ENCODE peak calls at places on chromosomes 7 and 10, in five cellular contexts. One of them, this sample, is unnamed.

GRCh38 chr7:5997210-5997808 is 11.5 kb downstream of the PMS2 start:
- DNase-seq in NCI-H2107: peak
- DNase-seq in anterior cingulate cortex: no peak
- DNase-seq in mucosa of gallbladder: peak
- DNase-seq in activated CD4-positive, alpha-beta T cell treated with anti-CD3 and anti-CD28 coated beads for 24 hours: peak
- DNase-seq in this sample: peak

GRCh38 chr7:136018104-136018503 is 40.9 kb upstream of the MTPN start:
- DNase-seq in anterior cingulate cortex: no peak
- DNase-seq in NCI-H2107: no peak
- DNase-seq in mucosa of gallbladder: no peak
- DNase-seq in activated CD4-positive, alpha-beta T cell treated with anti-CD3 and anti-CD28 coated beads for 24 hours: no peak
- DNase-seq in this sample: no peak

GRCh38 chr7:40638872-40639271 is 504.1 kb downstream of the SUGCT start:
- DNase-seq in anterior cingulate cortex: no peak
- DNase-seq in NCI-H2107: no peak
- DNase-seq in activated CD4-positive, alpha-beta T cell treated with anti-CD3 and anti-CD28 coated beads for 24 hours: no peak
- DNase-seq in mucosa of gallbladder: no peak
- DNase-seq in this sample: no peak

GRCh38 chr7:142802301-142802700 is 31.5 kb downstream of the PRSS2 start:
- DNase-seq in activated CD4-positive, alpha-beta T cell treated with anti-CD3 and anti-CD28 coated beads for 24 hours: no peak
- DNase-seq in mucosa of gallbladder: peak
- DNase-seq in anterior cingulate cortex: no peak
- DNase-seq in NCI-H2107: no peak
- DNase-seq in this sample: no peak

GRCh38 chr7:2668401-2668800 is 19.6 kb upstream of the AMZ1 start:
- DNase-seq in activated CD4-positive, alpha-beta T cell treated with anti-CD3 and anti-CD28 coated beads for 24 hours: no peak
- DNase-seq in mucosa of gallbladder: no peak
- DNase-seq in anterior cingulate cortex: no peak
- DNase-seq in NCI-H2107: no peak
- DNase-seq in this sample: peak

GRCh38 chr10:98423691-98424120 is 8.7 kb upstream of the PYROXD2 start:
- DNase-seq in mucosa of gallbladder: no peak
- DNase-seq in anterior cingulate cortex: no peak
- DNase-seq in NCI-H2107: no peak
- DNase-seq in activated CD4-positive, alpha-beta T cell treated with anti-CD3 and anti-CD28 coated beads for 24 hours: no peak
- DNase-seq in this sample: peak

GRCh38 chr10:116417821-116418220 is 9.8 kb upstream of the PNLIPRP3 start:
- DNase-seq in mucosa of gallbladder: no peak
- DNase-seq in NCI-H2107: no peak
- DNase-seq in activated CD4-positive, alpha-beta T cell treated with anti-CD3 and anti-CD28 coated beads for 24 hours: no peak
- DNase-seq in anterior cingulate cortex: no peak
- DNase-seq in this sample: peak

GRCh38 chr7:69457912-69458491 is 140.3 kb upstream of the AUTS2 start:
- DNase-seq in activated CD4-positive, alpha-beta T cell treated with anti-CD3 and anti-CD28 coated beads for 24 hours: no peak
- DNase-seq in NCI-H2107: no peak
- DNase-seq in anterior cingulate cortex: no peak
- DNase-seq in mucosa of gallbladder: peak
- DNase-seq in this sample: no peak

GRCh38 chr7:30984359-30985107 is 20.8 kb downstream of the GHRHR start:
- DNase-seq in anterior cingulate cortex: peak
- DNase-seq in NCI-H2107: no peak
- DNase-seq in mucosa of gallbladder: peak
- DNase-seq in activated CD4-positive, alpha-beta T cell treated with anti-CD3 and anti-CD28 coated beads for 24 hours: no peak
- DNase-seq in this sample: no peak

GRCh38 chr10:103111031-103111917 is 81.8 kb downstream of the NT5C2 start:
- DNase-seq in activated CD4-positive, alpha-beta T cell treated with anti-CD3 and anti-CD28 coated beads for 24 hours: no peak
- DNase-seq in NCI-H2107: no peak
- DNase-seq in anterior cingulate cortex: no peak
- DNase-seq in mucosa of gallbladder: no peak
- DNase-seq in this sample: peak

GRCh38 chr7:113996405-113996804 is 77.6 kb upstream of the PPP1R3A start:
- DNase-seq in NCI-H2107: no peak
- DNase-seq in activated CD4-positive, alpha-beta T cell treated with anti-CD3 and anti-CD28 coated beads for 24 hours: no peak
- DNase-seq in anterior cingulate cortex: no peak
- DNase-seq in mucosa of gallbladder: no peak
- DNase-seq in this sample: no peak

GRCh38 chr10:29535012-29535777 is 99.6 kb downstream of the SVIL start:
- DNase-seq in NCI-H2107: no peak
- DNase-seq in activated CD4-positive, alpha-beta T cell treated with anti-CD3 and anti-CD28 coated beads for 24 hours: no peak
- DNase-seq in mucosa of gallbladder: peak
- DNase-seq in anterior cingulate cortex: peak
- DNase-seq in this sample: peak

GRCh38 chr7:98733036-98733435 is 116.0 kb downstream of the NPTX2 start:
- DNase-seq in anterior cingulate cortex: no peak
- DNase-seq in activated CD4-positive, alpha-beta T cell treated with anti-CD3 and anti-CD28 coated beads for 24 hours: peak
- DNase-seq in NCI-H2107: no peak
- DNase-seq in mucosa of gallbladder: no peak
- DNase-seq in this sample: peak

GRCh38 chr7:140506788-140507464 is 27.6 kb upstream of the MKRN1 start:
- DNase-seq in activated CD4-positive, alpha-beta T cell treated with anti-CD3 and anti-CD28 coated beads for 24 hours: no peak
- DNase-seq in NCI-H2107: peak
- DNase-seq in mucosa of gallbladder: peak
- DNase-seq in anterior cingulate cortex: no peak
- DNase-seq in this sample: peak

GRCh38 chr10:94042001-94042813 is 48.5 kb downstream of the PLCE1 start:
- DNase-seq in NCI-H2107: no peak
- DNase-seq in mucosa of gallbladder: no peak
- DNase-seq in activated CD4-positive, alpha-beta T cell treated with anti-CD3 and anti-CD28 coated beads for 24 hours: no peak
- DNase-seq in anterior cingulate cortex: no peak
- DNase-seq in this sample: peak

GRCh38 chr7:135666156-135666555 is 3.8 kb downstream of the STMP1 start:
- DNase-seq in NCI-H2107: no peak
- DNase-seq in anterior cingulate cortex: no peak
- DNase-seq in activated CD4-positive, alpha-beta T cell treated with anti-CD3 and anti-CD28 coated beads for 24 hours: no peak
- DNase-seq in mucosa of gallbladder: no peak
- DNase-seq in this sample: no peak

GRCh38 chr7:150748402-150748801 is 11.2 kb downstream of the GIMAP5 start:
- DNase-seq in mucosa of gallbladder: no peak
- DNase-seq in anterior cingulate cortex: no peak
- DNase-seq in activated CD4-positive, alpha-beta T cell treated with anti-CD3 and anti-CD28 coated beads for 24 hours: no peak
- DNase-seq in NCI-H2107: no peak
- DNase-seq in this sample: no peak

GRCh38 chr10:90930070-90930837 is 9.4 kb upstream of the ANKRD1 start:
- DNase-seq in activated CD4-positive, alpha-beta T cell treated with anti-CD3 and anti-CD28 coated beads for 24 hours: no peak
- DNase-seq in anterior cingulate cortex: no peak
- DNase-seq in mucosa of gallbladder: no peak
- DNase-seq in NCI-H2107: no peak
- DNase-seq in this sample: peak

GRCh38 chr10:102959399-102959798 is 41.3 kb downstream of the CNNM2 start:
- DNase-seq in anterior cingulate cortex: no peak
- DNase-seq in mucosa of gallbladder: no peak
- DNase-seq in NCI-H2107: no peak
- DNase-seq in activated CD4-positive, alpha-beta T cell treated with anti-CD3 and anti-CD28 coated beads for 24 hours: no peak
- DNase-seq in this sample: no peak

GRCh38 chr7:66186991-66187390 is 18.1 kb upstream of the TPST1 start:
- DNase-seq in anterior cingulate cortex: no peak
- DNase-seq in NCI-H2107: no peak
- DNase-seq in activated CD4-positive, alpha-beta T cell treated with anti-CD3 and anti-CD28 coated beads for 24 hours: no peak
- DNase-seq in mucosa of gallbladder: no peak
- DNase-seq in this sample: no peak

GRCh38 chr10:60962946-60963345 is 19.0 kb upstream of the RHOBTB1 start:
- DNase-seq in anterior cingulate cortex: no peak
- DNase-seq in NCI-H2107: no peak
- DNase-seq in mucosa of gallbladder: no peak
- DNase-seq in activated CD4-positive, alpha-beta T cell treated with anti-CD3 and anti-CD28 coated beads for 24 hours: no peak
- DNase-seq in this sample: peak

GRCh38 chr7:158112571-158113320 is 474.9 kb downstream of the PTPRN2 start:
- DNase-seq in activated CD4-positive, alpha-beta T cell treated with anti-CD3 and anti-CD28 coated beads for 24 hours: no peak
- DNase-seq in NCI-H2107: no peak
- DNase-seq in mucosa of gallbladder: no peak
- DNase-seq in anterior cingulate cortex: no peak
- DNase-seq in this sample: no peak

GRCh38 chr10:70587045-70587658 is 15.4 kb downstream of the PRF1 start:
- DNase-seq in mucosa of gallbladder: no peak
- DNase-seq in activated CD4-positive, alpha-beta T cell treated with anti-CD3 and anti-CD28 coated beads for 24 hours: no peak
- DNase-seq in anterior cingulate cortex: no peak
- DNase-seq in NCI-H2107: no peak
- DNase-seq in this sample: peak

GRCh38 chr10:16904619-16905018 is 87.4 kb upstream of the RSU1 start:
- DNase-seq in NCI-H2107: no peak
- DNase-seq in mucosa of gallbladder: no peak
- DNase-seq in activated CD4-positive, alpha-beta T cell treated with anti-CD3 and anti-CD28 coated beads for 24 hours: no peak
- DNase-seq in anterior cingulate cortex: no peak
- DNase-seq in this sample: no peak

GRCh38 chr7:91064938-91065337 is 199.3 kb upstream of the FZD1 start:
- DNase-seq in NCI-H2107: no peak
- DNase-seq in activated CD4-positive, alpha-beta T cell treated with anti-CD3 and anti-CD28 coated beads for 24 hours: no peak
- DNase-seq in mucosa of gallbladder: no peak
- DNase-seq in anterior cingulate cortex: no peak
- DNase-seq in this sample: no peak

GRCh38 chr10:84537447-84537931 is 209.1 kb downstream of the CCSER2 start:
- DNase-seq in NCI-H2107: no peak
- DNase-seq in activated CD4-positive, alpha-beta T cell treated with anti-CD3 and anti-CD28 coated beads for 24 hours: peak
- DNase-seq in mucosa of gallbladder: peak
- DNase-seq in anterior cingulate cortex: no peak
- DNase-seq in this sample: peak

GRCh38 chr7:88200793-88201192 is 19.0 kb downstream of the SRI start:
- DNase-seq in NCI-H2107: peak
- DNase-seq in anterior cingulate cortex: no peak
- DNase-seq in mucosa of gallbladder: no peak
- DNase-seq in activated CD4-positive, alpha-beta T cell treated with anti-CD3 and anti-CD28 coated beads for 24 hours: no peak
- DNase-seq in this sample: no peak

GRCh38 chr7:79282051-79282694 is 171.3 kb downstream of the MAGI2 start:
- DNase-seq in mucosa of gallbladder: peak
- DNase-seq in anterior cingulate cortex: peak
- DNase-seq in NCI-H2107: no peak
- DNase-seq in activated CD4-positive, alpha-beta T cell treated with anti-CD3 and anti-CD28 coated beads for 24 hours: no peak
- DNase-seq in this sample: peak